ENCODE peak calls at places on chromosome 18, in six cellular contexts. G is HT1080; B is cerebellar cortex; F is OCI-LY7; D is heart right ventricle; S is stimulated activated naive CD8-positive, alpha-beta T cell treated with anti-CD3 and anti-CD28 coated beads, Interleukin-15, amount 100 ng/mL, for 72 hours. L is an unnamed sample.

GRCh38 chr18:9916067-9916684 is 2.4 kb downstream of the VAPA start:
- DNase-seq in F (no peak), B (no peak), S (no peak), G (no peak), D (no peak), L (no peak)

GRCh38 chr18:48124857-48125626 is 194.6 kb upstream of the SMAD2 start:
- DNase-seq in F (no peak), D (no peak), G (no peak), S (no peak), B (no peak), L (no peak)

GRCh38 chr18:7000484-7001096 is 117.0 kb downstream of the LAMA1 start:
- DNase-seq in B (peak; percentile 64), D (no peak), G (peak; percentile 45), F (peak; percentile 3), S (no peak), L (peak; percentile 36)

GRCh38 chr18:44594779-44595467 is 85.8 kb upstream of the SETBP1 start:
- DNase-seq in D (no peak), B (no peak), F (no peak), S (no peak), G (peak; percentile 63), L (no peak)

GRCh38 chr18:69948919-69949537 is 1.4 kb upstream of the CD226 start:
- DNase-seq in D (no peak), B (no peak), S (no peak), F (no peak), G (no peak), L (peak; percentile 84)

GRCh38 chr18:79507546-79508480 is 112.1 kb downstream of the NFATC1 start:
- DNase-seq in F (no peak), S (no peak), G (no peak), D (peak; percentile 85), B (no peak), L (no peak)

GRCh38 chr18:53819671-53820070 is 404.8 kb downstream of the MBD2 start:
- DNase-seq in G (no peak), B (no peak), F (no peak), D (no peak), S (no peak), L (no peak)

GRCh38 chr18:40356153-40356552 is 1598.9 kb upstream of the PIK3C3 start:
- DNase-seq in B (no peak), D (no peak), F (no peak), G (no peak), S (no peak), L (no peak)

GRCh38 chr18:23884712-23885375 is 129.7 kb upstream of the TTC39C start:
- DNase-seq in G (no peak), F (no peak), S (no peak), D (no peak), B (no peak), L (no peak)

GRCh38 chr18:28669165-28669564 is 492.2 kb upstream of the CDH2 start:
- DNase-seq in S (no peak), F (no peak), G (no peak), B (no peak), D (no peak), L (no peak)

GRCh38 chr18:56727399-56727798 is 76.2 kb downstream of the WDR7 start:
- DNase-seq in G (no peak), D (no peak), B (no peak), F (no peak), S (no peak), L (no peak)

GRCh38 chr18:13216732-13217465 is 1.7 kb upstream of the LDLRAD4 start:
- DNase-seq in S (peak; percentile 74), F (no peak), G (no peak), D (peak; percentile 67), B (no peak), L (peak; percentile 33)

GRCh38 chr18:69432847-69433246 is 32.2 kb downstream of the DOK6 start:
- DNase-seq in S (no peak), F (no peak), D (no peak), G (no peak), B (no peak), L (no peak)

GRCh38 chr18:55582325-55582724 is 5.7 kb downstream of the TCF4 start:
- DNase-seq in F (no peak), G (no peak), D (no peak), S (no peak), B (peak; percentile 45), L (no peak)

GRCh38 chr18:12885500-12885899 is 1.5 kb upstream of the PTPN2 start:
- DNase-seq in B (no peak), D (no peak), G (no peak), S (no peak), F (no peak), L (no peak)

GRCh38 chr18:40250218-40250617 is 1704.8 kb upstream of the PIK3C3 start:
- DNase-seq in F (no peak), D (no peak), B (peak; percentile 68), G (no peak), S (no peak), L (no peak)

GRCh38 chr18:43720036-43720435 is 442.7 kb upstream of the SYT4 start:
- DNase-seq in S (no peak), F (no peak), G (no peak), B (no peak), D (no peak), L (no peak)

GRCh38 chr18:35577045-35577848 is 4.3 kb upstream of the GALNT1 start:
- DNase-seq in B (no peak), S (peak; percentile 55), D (no peak), F (no peak), G (no peak), L (no peak)

GRCh38 chr18:12701161-12701560 is 1.4 kb downstream of the CEP76 start:
- DNase-seq in S (no peak), B (no peak), G (no peak), D (no peak), F (no peak), L (no peak)

GRCh38 chr18:49565656-49566055 is 3.8 kb downstream of the LIPG start:
- DNase-seq in F (no peak), B (peak; percentile 64), S (no peak), G (no peak), D (peak; percentile 24), L (no peak)

GRCh38 chr18:7174359-7175107 is 56.4 kb upstream of the LRRC30 start:
- DNase-seq in G (no peak), B (no peak), D (no peak), S (no peak), F (no peak), L (no peak)

GRCh38 chr18:907880-908512 is 3.3 kb downstream of the ADCYAP1 start:
- DNase-seq in G (no peak), S (peak; percentile 1), D (no peak), F (no peak), B (no peak), L (no peak)

GRCh38 chr18:50465211-50466153 is 90.6 kb downstream of the SKA1 start:
- DNase-seq in S (no peak), F (no peak), G (no peak), D (no peak), B (no peak), L (no peak)

GRCh38 chr18:71625691-71626090 is 918.5 kb downstream of the CBLN2 start:
- DNase-seq in S (no peak), F (no peak), D (no peak), G (no peak), B (no peak), L (no peak)

L was measured in MM.1S.